ENCODE peak calls at places on chromosomes 12 and 14, in eight cellular contexts. One of them, this sample, is unnamed.

GRCh38 chr14:68141531-68142088 is 322.0 kb downstream of the RAD51B start:
- DNase-seq in lower leg skin: no peak
- DNase-seq in transverse colon: no peak
- DNase-seq in ovary: no peak
- DNase-seq in astrocyte of the spinal cord: peak
- DNase-seq in fibroblast of villous mesenchyme: peak
- DNase-seq in OCI-LY7: no peak
- DNase-seq in GM12865: no peak
- DNase-seq in this sample: peak

GRCh38 chr14:89674906-89675305 is 257.9 kb upstream of the FOXN3 start:
- DNase-seq in ovary: no peak
- DNase-seq in transverse colon: no peak
- DNase-seq in OCI-LY7: no peak
- DNase-seq in fibroblast of villous mesenchyme: no peak
- DNase-seq in astrocyte of the spinal cord: no peak
- DNase-seq in lower leg skin: no peak
- DNase-seq in GM12865: no peak
- DNase-seq in this sample: peak

GRCh38 chr14:105627701-105628100 is 101.3 kb downstream of the TMEM121 start:
- DNase-seq in OCI-LY7: no peak
- DNase-seq in fibroblast of villous mesenchyme: no peak
- DNase-seq in astrocyte of the spinal cord: no peak
- DNase-seq in ovary: no peak
- DNase-seq in transverse colon: no peak
- DNase-seq in GM12865: no peak
- DNase-seq in lower leg skin: no peak
- DNase-seq in this sample: no peak

GRCh38 chr12:47752552-47752951 is 6.1 kb downstream of the RAPGEF3 start:
- DNase-seq in astrocyte of the spinal cord: no peak
- DNase-seq in lower leg skin: no peak
- DNase-seq in fibroblast of villous mesenchyme: no peak
- DNase-seq in transverse colon: no peak
- DNase-seq in OCI-LY7: no peak
- DNase-seq in ovary: no peak
- DNase-seq in GM12865: no peak
- DNase-seq in this sample: peak

GRCh38 chr14:101552786-101553231 is 8.5 kb upstream of the DIO3 start:
- DNase-seq in lower leg skin: no peak
- DNase-seq in astrocyte of the spinal cord: no peak
- DNase-seq in OCI-LY7: no peak
- DNase-seq in transverse colon: no peak
- DNase-seq in ovary: no peak
- DNase-seq in fibroblast of villous mesenchyme: no peak
- DNase-seq in GM12865: no peak
- DNase-seq in this sample: no peak

GRCh38 chr12:128695697-128696096 is 128.1 kb downstream of the SLC15A4 start:
- DNase-seq in fibroblast of villous mesenchyme: no peak
- DNase-seq in transverse colon: no peak
- DNase-seq in GM12865: no peak
- DNase-seq in lower leg skin: no peak
- DNase-seq in ovary: no peak
- DNase-seq in astrocyte of the spinal cord: no peak
- DNase-seq in OCI-LY7: no peak
- DNase-seq in this sample: no peak

GRCh38 chr14:103543140-103543539 is 14.1 kb downstream of the TRMT61A start:
- DNase-seq in ovary: peak
- DNase-seq in fibroblast of villous mesenchyme: no peak
- DNase-seq in astrocyte of the spinal cord: no peak
- DNase-seq in transverse colon: no peak
- DNase-seq in lower leg skin: no peak
- DNase-seq in OCI-LY7: no peak
- DNase-seq in GM12865: no peak
- DNase-seq in this sample: no peak

GRCh38 chr14:100449225-100449987 is 126.3 kb downstream of the SLC25A47 start:
- DNase-seq in OCI-LY7: no peak
- DNase-seq in ovary: no peak
- DNase-seq in transverse colon: no peak
- DNase-seq in GM12865: no peak
- DNase-seq in lower leg skin: peak
- DNase-seq in astrocyte of the spinal cord: no peak
- DNase-seq in fibroblast of villous mesenchyme: no peak
- DNase-seq in this sample: no peak

GRCh38 chr12:13404111-13404628 is 207.6 kb downstream of the EMP1 start:
- DNase-seq in transverse colon: no peak
- DNase-seq in ovary: no peak
- DNase-seq in astrocyte of the spinal cord: no peak
- DNase-seq in OCI-LY7: no peak
- DNase-seq in fibroblast of villous mesenchyme: no peak
- DNase-seq in GM12865: no peak
- DNase-seq in lower leg skin: no peak
- DNase-seq in this sample: no peak

GRCh38 chr12:54050479-54050805 is 3.2 kb upstream of the HOXC4 start:
- DNase-seq in OCI-LY7: no peak
- DNase-seq in GM12865: no peak
- DNase-seq in transverse colon: no peak
- DNase-seq in lower leg skin: no peak
- DNase-seq in fibroblast of villous mesenchyme: no peak
- DNase-seq in astrocyte of the spinal cord: no peak
- DNase-seq in ovary: no peak
- DNase-seq in this sample: no peak

GRCh38 chr12:54052745-54053624 is 650 bp upstream of the HOXC4 start:
- DNase-seq in GM12865: peak
- DNase-seq in transverse colon: no peak
- DNase-seq in OCI-LY7: peak
- DNase-seq in lower leg skin: no peak
- DNase-seq in fibroblast of villous mesenchyme: peak
- DNase-seq in astrocyte of the spinal cord: peak
- DNase-seq in ovary: peak
- DNase-seq in this sample: peak

GRCh38 chr12:54053625-54054441 is at the start of gene HOXC4:
- DNase-seq in transverse colon: peak
- DNase-seq in ovary: peak
- DNase-seq in astrocyte of the spinal cord: peak
- DNase-seq in lower leg skin: no peak
- DNase-seq in GM12865: peak
- DNase-seq in fibroblast of villous mesenchyme: no peak
- DNase-seq in OCI-LY7: peak
- DNase-seq in this sample: no peak

GRCh38 chr12:54051081-54051912 is 2.3 kb upstream of the HOXC4 start:
- DNase-seq in GM12865: no peak
- DNase-seq in transverse colon: no peak
- DNase-seq in OCI-LY7: no peak
- DNase-seq in astrocyte of the spinal cord: no peak
- DNase-seq in lower leg skin: no peak
- DNase-seq in fibroblast of villous mesenchyme: no peak
- DNase-seq in ovary: peak
- DNase-seq in this sample: no peak

GRCh38 chr12:54051916-54052744 is 1.5 kb upstream of the HOXC4 start:
- DNase-seq in GM12865: no peak
- DNase-seq in OCI-LY7: no peak
- DNase-seq in transverse colon: no peak
- DNase-seq in ovary: peak
- DNase-seq in astrocyte of the spinal cord: peak
- DNase-seq in lower leg skin: no peak
- DNase-seq in fibroblast of villous mesenchyme: peak
- DNase-seq in this sample: no peak
- H3K4me3 ChIP-seq in GM12865: no peak
- H3K4me3 ChIP-seq in OCI-LY7: peak
- H3K4me3 ChIP-seq in transverse colon: no peak
- H3K4me3 ChIP-seq in ovary: no peak
- H3K4me3 ChIP-seq in astrocyte of the spinal cord: no peak
- H3K4me3 ChIP-seq in lower leg skin: no peak
- H3K4me3 ChIP-seq in fibroblast of villous mesenchyme: no peak
- H3K4me3 ChIP-seq in this sample: peak

DNA sequence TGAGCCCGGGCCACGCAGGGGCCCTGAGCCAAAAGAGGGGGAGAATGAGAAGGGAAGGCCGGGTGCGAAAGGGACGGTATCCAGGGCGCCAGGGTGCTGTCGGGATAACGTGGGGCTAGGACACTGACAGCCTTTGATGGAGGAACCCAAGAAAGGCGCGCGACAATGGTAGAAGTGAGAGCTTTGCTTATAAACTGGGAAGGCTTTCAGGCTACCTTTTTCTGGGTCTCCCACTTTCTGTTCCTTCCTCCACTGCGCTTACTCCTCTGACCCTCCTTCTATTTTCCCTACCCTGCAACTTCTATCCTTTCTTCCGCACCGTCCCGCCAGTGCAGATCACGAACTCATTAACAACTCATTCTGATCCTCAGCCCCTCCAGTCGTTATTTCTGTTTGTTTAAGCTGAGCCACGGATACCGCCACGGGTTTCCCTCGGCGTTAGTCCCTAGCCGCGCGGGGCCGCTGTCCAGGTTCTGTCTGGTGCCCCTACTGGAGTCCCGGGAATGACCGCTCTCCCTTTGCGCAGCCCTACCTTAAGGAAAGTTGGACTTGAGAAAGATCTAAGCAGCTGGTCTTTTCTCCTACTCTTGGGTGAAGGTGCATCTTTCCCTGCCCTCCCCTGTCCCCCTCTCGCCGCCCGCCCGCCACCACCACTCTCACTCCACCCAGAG is 3.0 kb downstream of the SSTR1 start:
- DNase-seq in GM12865: no peak
- DNase-seq in OCI-LY7: no peak
- DNase-seq in fibroblast of villous mesenchyme: peak
- DNase-seq in lower leg skin: no peak
- DNase-seq in transverse colon: no peak
- DNase-seq in ovary: peak
- DNase-seq in astrocyte of the spinal cord: peak
- DNase-seq in this sample: peak
- TF ChIP-seq CTCF in GM12865: no peak
- TF ChIP-seq CTCF in OCI-LY7: no peak
- TF ChIP-seq CTCF in fibroblast of villous mesenchyme: peak
- TF ChIP-seq CTCF in lower leg skin: no peak
- TF ChIP-seq CTCF in transverse colon: no peak
- TF ChIP-seq CTCF in ovary: no peak
- TF ChIP-seq CTCF in astrocyte of the spinal cord: peak
- TF ChIP-seq CTCF in this sample: peak

GRCh38 chr14:26594148-26594547 is 3.7 kb downstream of the NOVA1 start:
- DNase-seq in lower leg skin: no peak
- DNase-seq in OCI-LY7: no peak
- DNase-seq in ovary: no peak
- DNase-seq in astrocyte of the spinal cord: no peak
- DNase-seq in transverse colon: no peak
- DNase-seq in fibroblast of villous mesenchyme: no peak
- DNase-seq in GM12865: no peak
- DNase-seq in this sample: no peak

GRCh38 chr14:26597136-26598080 is at the start of gene NOVA1:
- DNase-seq in astrocyte of the spinal cord: peak
- DNase-seq in OCI-LY7: no peak
- DNase-seq in fibroblast of villous mesenchyme: no peak
- DNase-seq in lower leg skin: peak
- DNase-seq in transverse colon: peak
- DNase-seq in GM12865: no peak
- DNase-seq in ovary: peak
- DNase-seq in this sample: no peak

GRCh38 chr14:26596722-26597030 is 1.2 kb downstream of the NOVA1 start:
- DNase-seq in ovary: peak
- DNase-seq in lower leg skin: peak
- DNase-seq in fibroblast of villous mesenchyme: peak
- DNase-seq in astrocyte of the spinal cord: no peak
- DNase-seq in transverse colon: peak
- DNase-seq in GM12865: no peak
- DNase-seq in OCI-LY7: no peak
- DNase-seq in this sample: no peak

GRCh38 chr14:26594756-26595545 is 2.9 kb downstream of the NOVA1 start:
- DNase-seq in transverse colon: no peak
- DNase-seq in ovary: no peak
- DNase-seq in GM12865: no peak
- DNase-seq in OCI-LY7: no peak
- DNase-seq in lower leg skin: no peak
- DNase-seq in fibroblast of villous mesenchyme: no peak
- DNase-seq in astrocyte of the spinal cord: no peak
- DNase-seq in this sample: no peak

DNA sequence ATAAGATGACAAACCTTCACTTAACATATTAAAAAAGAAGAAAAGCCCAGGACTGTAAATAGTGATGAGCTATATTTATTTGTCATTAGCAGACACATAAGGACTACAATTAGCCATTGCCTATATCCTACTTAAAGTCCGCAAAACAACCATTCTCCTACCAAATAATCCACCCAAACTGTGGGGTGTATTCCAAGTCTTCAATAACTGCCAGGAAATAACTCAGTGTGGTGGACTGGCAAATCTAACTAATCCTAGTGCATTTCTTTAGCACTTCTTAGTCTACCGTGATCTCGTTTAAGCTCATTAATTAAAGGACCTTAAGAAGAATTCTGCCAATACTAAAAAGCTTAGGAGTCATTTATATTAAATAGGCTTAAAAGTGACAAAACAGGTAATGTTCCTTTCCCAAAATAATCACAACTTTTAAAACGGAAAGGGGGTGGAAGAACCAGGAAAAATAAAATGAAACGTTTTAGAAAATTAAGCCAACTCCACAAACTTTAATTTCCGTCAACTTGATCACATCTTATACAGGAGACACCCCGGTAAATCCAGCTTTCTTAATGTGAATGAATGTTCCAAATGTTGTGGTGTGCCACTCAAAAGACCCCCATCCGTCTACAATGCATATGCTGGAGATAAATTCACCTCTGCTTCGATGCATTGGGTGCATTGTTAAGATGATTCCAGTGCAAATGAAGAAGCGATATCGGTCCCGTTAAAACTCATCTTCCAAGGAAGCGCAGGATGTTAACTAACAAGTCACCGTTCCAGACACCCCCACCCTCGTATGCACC is 1.7 kb downstream of the NOVA1 start:
- DNase-seq in transverse colon: no peak
- DNase-seq in OCI-LY7: no peak
- DNase-seq in astrocyte of the spinal cord: peak
- DNase-seq in ovary: no peak
- DNase-seq in fibroblast of villous mesenchyme: no peak
- DNase-seq in lower leg skin: no peak
- DNase-seq in GM12865: no peak
- DNase-seq in this sample: no peak
- H3K4me3 ChIP-seq in transverse colon: peak
- H3K4me3 ChIP-seq in OCI-LY7: no peak
- H3K4me3 ChIP-seq in astrocyte of the spinal cord: peak
- H3K4me3 ChIP-seq in ovary: peak
- H3K4me3 ChIP-seq in fibroblast of villous mesenchyme: peak
- H3K4me3 ChIP-seq in lower leg skin: peak
- H3K4me3 ChIP-seq in GM12865: no peak
- H3K4me3 ChIP-seq in this sample: peak

DNA sequence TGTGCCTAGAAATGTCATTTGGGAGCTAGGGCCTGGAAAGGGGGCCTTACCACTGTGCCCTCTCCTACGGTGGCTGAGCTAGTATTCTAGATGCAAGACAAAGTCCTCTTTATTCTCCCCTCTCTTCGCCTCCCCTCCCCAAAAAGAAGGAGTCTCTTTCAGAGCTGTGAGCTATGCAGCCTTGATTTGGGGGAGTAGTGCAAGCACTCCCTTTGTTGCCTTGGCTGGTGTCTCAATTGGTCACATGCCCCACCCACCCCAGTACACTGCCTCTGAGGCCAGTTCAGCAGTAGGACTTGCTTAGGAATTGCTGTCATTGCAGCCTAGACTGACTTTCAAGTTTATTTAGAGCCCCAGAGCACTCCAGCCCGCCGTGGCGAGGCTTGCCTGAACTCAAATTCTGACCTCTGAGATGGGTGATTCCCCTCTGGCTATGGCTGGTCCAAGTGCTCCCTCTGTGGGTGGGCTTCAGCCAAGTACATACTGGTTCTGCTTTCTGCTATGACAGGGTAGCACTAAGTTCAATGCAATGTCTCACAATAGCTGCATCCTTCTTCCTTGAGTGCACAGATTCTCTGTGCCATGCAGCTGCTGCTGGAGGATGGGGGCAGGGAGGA is 37.0 kb upstream of the FBXO33 start:
- DNase-seq in ovary: no peak
- DNase-seq in GM12865: peak
- DNase-seq in lower leg skin: no peak
- DNase-seq in transverse colon: peak
- DNase-seq in astrocyte of the spinal cord: no peak
- DNase-seq in fibroblast of villous mesenchyme: peak
- DNase-seq in OCI-LY7: peak
- DNase-seq in this sample: peak
- TF ChIP-seq CTCF in ovary: no peak
- TF ChIP-seq CTCF in GM12865: peak
- TF ChIP-seq CTCF in lower leg skin: no peak
- TF ChIP-seq CTCF in transverse colon: no peak
- TF ChIP-seq CTCF in astrocyte of the spinal cord: peak
- TF ChIP-seq CTCF in fibroblast of villous mesenchyme: peak
- TF ChIP-seq CTCF in OCI-LY7: peak
- TF ChIP-seq CTCF in this sample: peak